ENCODE peak calls at places on chromosomes 4 and X, in seven cellular contexts. One of them, this sample, is unnamed.
A peak's percentile ranks its signal among the peaks of the same experiment; 100 is the strongest.

GRCh38 chr4:120078216-120078615 is 11.6 kb upstream of the MAD2L1 start:
- DNase-seq in PC-3: no peak
- DNase-seq in hepatocyte: no peak
- DNase-seq in neural progenitor cell: no peak
- DNase-seq in GM23248: peak; percentile 19
- DNase-seq in GM23338: no peak
- DNase-seq in HCT116: no peak
- DNase-seq in this sample: no peak

GRCh38 chr4:82380344-82380743 is 6.6 kb upstream of the HNRNPD start:
- DNase-seq in GM23248: peak; percentile 33
- DNase-seq in hepatocyte: no peak
- DNase-seq in HCT116: peak; percentile 53
- DNase-seq in PC-3: peak; percentile 91
- DNase-seq in GM23338: no peak
- DNase-seq in neural progenitor cell: no peak
- DNase-seq in this sample: no peak

GRCh38 chrX:106927700-106928099 is 7.5 kb downstream of the CLDN2 start:
- DNase-seq in PC-3: no peak
- DNase-seq in GM23338: no peak
- DNase-seq in HCT116: no peak
- DNase-seq in neural progenitor cell: no peak
- DNase-seq in GM23248: no peak
- DNase-seq in hepatocyte: no peak
- DNase-seq in this sample: no peak

GRCh38 chr4:174394915-174395314 is 111.2 kb downstream of the CEP44 start:
- DNase-seq in GM23338: no peak
- DNase-seq in hepatocyte: no peak
- DNase-seq in HCT116: no peak
- DNase-seq in neural progenitor cell: no peak
- DNase-seq in GM23248: peak; percentile 73
- DNase-seq in PC-3: peak; percentile 67
- DNase-seq in this sample: no peak

GRCh38 chrX:152886716-152887115 is 11.2 kb upstream of the ZNF185 start:
- DNase-seq in hepatocyte: no peak
- DNase-seq in GM23338: no peak
- DNase-seq in neural progenitor cell: no peak
- DNase-seq in GM23248: no peak
- DNase-seq in HCT116: no peak
- DNase-seq in PC-3: no peak
- DNase-seq in this sample: no peak

GRCh38 chrX:141632124-141632523 is 42.6 kb downstream of the SPANXA2 start:
- DNase-seq in HCT116: no peak
- DNase-seq in neural progenitor cell: no peak
- DNase-seq in PC-3: no peak
- DNase-seq in hepatocyte: no peak
- DNase-seq in GM23338: no peak
- DNase-seq in GM23248: no peak
- DNase-seq in this sample: no peak

GRCh38 chrX:123450217-123450616 is 266.1 kb downstream of the GRIA3 start:
- DNase-seq in hepatocyte: peak; percentile 7
- DNase-seq in GM23248: peak; percentile 16
- DNase-seq in neural progenitor cell: peak; percentile 14
- DNase-seq in GM23338: peak; percentile 37
- DNase-seq in HCT116: no peak
- DNase-seq in PC-3: peak; percentile 50
- DNase-seq in this sample: peak; percentile 43

GRCh38 chr4:186149872-186150271 is 41.5 kb upstream of the CYP4V2 start:
- DNase-seq in GM23338: peak; percentile 80
- DNase-seq in PC-3: peak; percentile 39
- DNase-seq in HCT116: no peak
- DNase-seq in neural progenitor cell: peak; percentile 65
- DNase-seq in GM23248: peak; percentile 57
- DNase-seq in hepatocyte: peak; percentile 52
- DNase-seq in this sample: no peak

GRCh38 chr4:54100607-54101189 is 735 bp downstream of the GSX2 start:
- DNase-seq in hepatocyte: no peak
- DNase-seq in neural progenitor cell: peak; percentile 40
- DNase-seq in PC-3: no peak
- DNase-seq in GM23248: peak; percentile 64
- DNase-seq in HCT116: no peak
- DNase-seq in GM23338: peak; percentile 39
- DNase-seq in this sample: no peak

GRCh38 chr4:184942447-184943425 is 75.6 kb upstream of the HELT start:
- DNase-seq in GM23338: no peak
- DNase-seq in PC-3: no peak
- DNase-seq in GM23248: no peak
- DNase-seq in neural progenitor cell: peak; percentile 33
- DNase-seq in HCT116: no peak
- DNase-seq in hepatocyte: no peak
- DNase-seq in this sample: no peak

GRCh38 chr4:74675673-74676279 is 118.5 kb downstream of the BTC start:
- DNase-seq in neural progenitor cell: peak; percentile 62
- DNase-seq in GM23338: peak; percentile 72
- DNase-seq in HCT116: peak; percentile 80
- DNase-seq in PC-3: peak; percentile 82
- DNase-seq in GM23248: peak; percentile 83
- DNase-seq in hepatocyte: peak; percentile 83
- DNase-seq in this sample: peak; percentile 71

GRCh38 chrX:97609938-97610337 is 726.2 kb downstream of the RPA4 start:
- DNase-seq in GM23338: no peak
- DNase-seq in neural progenitor cell: no peak
- DNase-seq in hepatocyte: no peak
- DNase-seq in GM23248: no peak
- DNase-seq in HCT116: no peak
- DNase-seq in PC-3: no peak
- DNase-seq in this sample: no peak

GRCh38 chr4:156197216-156197615 is 243.6 kb upstream of the CTSO start:
- DNase-seq in GM23248: no peak
- DNase-seq in hepatocyte: no peak
- DNase-seq in PC-3: no peak
- DNase-seq in GM23338: peak; percentile 43
- DNase-seq in HCT116: no peak
- DNase-seq in neural progenitor cell: peak; percentile 3
- DNase-seq in this sample: no peak

GRCh38 chr4:21470531-21470930 is 478.0 kb downstream of the KCNIP4 start:
- DNase-seq in GM23248: peak; percentile 69
- DNase-seq in neural progenitor cell: peak; percentile 20
- DNase-seq in HCT116: no peak
- DNase-seq in GM23338: no peak
- DNase-seq in hepatocyte: peak; percentile 26
- DNase-seq in PC-3: peak; percentile 31
- DNase-seq in this sample: no peak

DNA sequence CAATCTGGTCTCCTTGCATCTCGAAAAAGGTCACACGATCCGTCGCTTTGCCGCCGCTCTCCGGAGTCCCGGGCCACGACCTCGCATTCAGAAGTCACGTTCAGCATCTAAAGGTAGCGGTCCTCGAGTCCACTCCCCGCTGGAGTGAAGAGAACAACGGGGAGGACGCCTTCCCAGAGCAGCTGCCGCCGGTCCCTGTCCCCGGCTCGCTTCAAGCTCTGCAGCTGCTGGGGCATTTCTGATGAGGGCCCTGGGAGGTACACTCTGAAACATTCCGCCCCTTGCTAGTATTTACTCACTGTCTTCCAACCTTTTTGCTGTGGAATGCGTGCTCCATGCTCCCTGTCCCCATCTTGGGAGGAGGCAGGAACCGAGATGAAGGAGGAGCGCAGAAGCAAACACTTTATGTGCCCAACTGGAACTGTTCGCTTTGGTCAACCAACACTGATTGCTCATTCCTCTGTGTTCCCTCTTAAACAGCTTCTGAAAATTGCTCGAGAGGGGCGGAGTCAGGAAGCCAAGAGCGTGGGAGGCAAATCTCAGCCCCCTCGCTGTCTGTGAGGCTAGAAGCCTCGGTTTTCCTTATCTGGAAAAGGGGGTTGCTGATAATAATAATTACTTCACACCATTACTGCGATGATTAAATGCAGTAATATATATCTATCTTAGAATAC is 6.4 kb upstream of the VAMP7 start:
- DNase-seq in GM23248: no peak
- DNase-seq in HCT116: no peak
- DNase-seq in PC-3: no peak
- DNase-seq in hepatocyte: no peak
- DNase-seq in neural progenitor cell: no peak
- DNase-seq in GM23338: peak; percentile 6
- DNase-seq in this sample: no peak
- TF ChIP-seq EZH2phosphoT487 in GM23248: no peak
- TF ChIP-seq EZH2phosphoT487 in HCT116: no peak
- TF ChIP-seq EZH2phosphoT487 in PC-3: no peak
- TF ChIP-seq EZH2phosphoT487 in hepatocyte: no peak
- TF ChIP-seq EZH2phosphoT487 in neural progenitor cell: no peak
- TF ChIP-seq EZH2phosphoT487 in GM23338: no peak
- TF ChIP-seq EZH2phosphoT487 in this sample: no peak

GRCh38 chr4:153788419-153789276 is at the start of gene SFRP2:
- DNase-seq in GM23248: peak; percentile 52
- DNase-seq in GM23338: peak; percentile 96
- DNase-seq in neural progenitor cell: peak; percentile 94
- DNase-seq in hepatocyte: no peak
- DNase-seq in HCT116: no peak
- DNase-seq in PC-3: no peak
- DNase-seq in this sample: no peak
- TF ChIP-seq EZH2 in GM23248: peak; percentile 94
- TF ChIP-seq EZH2 in GM23338: no peak
- TF ChIP-seq EZH2 in neural progenitor cell: no peak
- TF ChIP-seq EZH2 in hepatocyte: peak; percentile 85
- TF ChIP-seq EZH2 in HCT116: no peak
- TF ChIP-seq EZH2 in PC-3: no peak
- TF ChIP-seq EZH2 in this sample: no peak

GRCh38 chr4:94290245-94290644 is 52.4 kb downstream of the HPGDS start:
- DNase-seq in PC-3: no peak
- DNase-seq in GM23338: peak; percentile 10
- DNase-seq in neural progenitor cell: no peak
- DNase-seq in hepatocyte: no peak
- DNase-seq in HCT116: no peak
- DNase-seq in GM23248: no peak
- DNase-seq in this sample: no peak
- TF ChIP-seq EZH2phosphoT487 in PC-3: no peak
- TF ChIP-seq EZH2phosphoT487 in GM23338: no peak
- TF ChIP-seq EZH2phosphoT487 in neural progenitor cell: no peak
- TF ChIP-seq EZH2phosphoT487 in hepatocyte: no peak
- TF ChIP-seq EZH2phosphoT487 in HCT116: no peak
- TF ChIP-seq EZH2phosphoT487 in GM23248: no peak
- TF ChIP-seq EZH2phosphoT487 in this sample: no peak

GRCh38 chrX:46961574-46962279 is 49.5 kb downstream of the JADE3 start:
- DNase-seq in HCT116: no peak
- DNase-seq in neural progenitor cell: peak; percentile 29
- DNase-seq in GM23248: no peak
- DNase-seq in hepatocyte: no peak
- DNase-seq in PC-3: no peak
- DNase-seq in GM23338: peak; percentile 5
- DNase-seq in this sample: no peak
- TF ChIP-seq EZH2 in HCT116: no peak
- TF ChIP-seq EZH2 in neural progenitor cell: no peak
- TF ChIP-seq EZH2 in GM23248: no peak
- TF ChIP-seq EZH2 in hepatocyte: no peak
- TF ChIP-seq EZH2 in PC-3: no peak
- TF ChIP-seq EZH2 in GM23338: no peak
- TF ChIP-seq EZH2 in this sample: no peak

GRCh38 chr4:78525559-78525958 is 26.0 kb upstream of the ANXA3 start:
- DNase-seq in neural progenitor cell: no peak
- DNase-seq in hepatocyte: no peak
- DNase-seq in HCT116: no peak
- DNase-seq in GM23248: no peak
- DNase-seq in PC-3: no peak
- DNase-seq in GM23338: no peak
- DNase-seq in this sample: no peak
- TF ChIP-seq EZH2phosphoT487 in neural progenitor cell: no peak
- TF ChIP-seq EZH2phosphoT487 in hepatocyte: no peak
- TF ChIP-seq EZH2phosphoT487 in HCT116: no peak
- TF ChIP-seq EZH2phosphoT487 in GM23248: no peak
- TF ChIP-seq EZH2phosphoT487 in PC-3: no peak
- TF ChIP-seq EZH2phosphoT487 in GM23338: no peak
- TF ChIP-seq EZH2phosphoT487 in this sample: no peak

GRCh38 chrX:119757979-119758681 is at the start of gene SOWAHD:
- DNase-seq in GM23338: peak; percentile 73
- DNase-seq in HCT116: no peak
- DNase-seq in hepatocyte: peak; percentile 72
- DNase-seq in PC-3: peak; percentile 50
- DNase-seq in neural progenitor cell: peak; percentile 60
- DNase-seq in GM23248: peak; percentile 49
- DNase-seq in this sample: peak; percentile 52

GRCh38 chrX:119757646-119757978 is 776 bp upstream of the SOWAHD start:
- DNase-seq in PC-3: no peak
- DNase-seq in HCT116: no peak
- DNase-seq in GM23338: peak; percentile 52
- DNase-seq in GM23248: no peak
- DNase-seq in hepatocyte: no peak
- DNase-seq in neural progenitor cell: no peak
- DNase-seq in this sample: no peak

GRCh38 chrX:119758682-119759332 is 419 bp downstream of the SOWAHD start:
- DNase-seq in GM23248: peak; percentile 38
- DNase-seq in hepatocyte: peak; percentile 54
- DNase-seq in GM23338: peak; percentile 36
- DNase-seq in HCT116: no peak
- DNase-seq in PC-3: no peak
- DNase-seq in neural progenitor cell: peak; percentile 46
- DNase-seq in this sample: peak; percentile 52

GRCh38 chrX:119760026-119760902 is 1.9 kb downstream of the SOWAHD start:
- DNase-seq in hepatocyte: no peak
- DNase-seq in neural progenitor cell: no peak
- DNase-seq in HCT116: no peak
- DNase-seq in GM23248: no peak
- DNase-seq in GM23338: no peak
- DNase-seq in PC-3: no peak
- DNase-seq in this sample: no peak

GRCh38 chrX:119759333-119759766 is 962 bp downstream of the SOWAHD start:
- DNase-seq in neural progenitor cell: peak; percentile 27
- DNase-seq in GM23248: no peak
- DNase-seq in hepatocyte: no peak
- DNase-seq in HCT116: no peak
- DNase-seq in PC-3: no peak
- DNase-seq in GM23338: peak; percentile 29
- DNase-seq in this sample: no peak
- TF ChIP-seq EZH2 in neural progenitor cell: peak; percentile 91
- TF ChIP-seq EZH2 in GM23248: no peak
- TF ChIP-seq EZH2 in hepatocyte: no peak
- TF ChIP-seq EZH2 in HCT116: no peak
- TF ChIP-seq EZH2 in PC-3: no peak
- TF ChIP-seq EZH2 in GM23338: no peak
- TF ChIP-seq EZH2 in this sample: no peak

GRCh38 chr4:39227906-39228305 is 45.6 kb downstream of the WDR19 start:
- DNase-seq in HCT116: no peak
- DNase-seq in hepatocyte: no peak
- DNase-seq in PC-3: no peak
- DNase-seq in GM23248: peak; percentile 1
- DNase-seq in GM23338: no peak
- DNase-seq in neural progenitor cell: no peak
- DNase-seq in this sample: no peak
- TF ChIP-seq EZH2phosphoT487 in HCT116: no peak
- TF ChIP-seq EZH2phosphoT487 in hepatocyte: no peak
- TF ChIP-seq EZH2phosphoT487 in PC-3: no peak
- TF ChIP-seq EZH2phosphoT487 in GM23248: no peak
- TF ChIP-seq EZH2phosphoT487 in GM23338: no peak
- TF ChIP-seq EZH2phosphoT487 in neural progenitor cell: no peak
- TF ChIP-seq EZH2phosphoT487 in this sample: no peak

This sample was measured in MM.1S.